ENCODE peak calls at places on chromosomes 3 and 15, in seven cellular contexts. L is GM23248, N is IMR-90, K is mesenchymal stem cell, T is neuronal stem cell, V is PC-3, J is neural progenitor cell. B is an unnamed sample. For H3K27me3, the result is how much of the 10 kb centered on the place peaks cover.

GRCh38 chr3:12427551-12427950 is 56.7 kb upstream of the TSEN2 start:
- DNase-seq in L (no peak), N (no peak), K (no peak), T (no peak), V (no peak), J (no peak), B (no peak)

GRCh38 chr15:68574051-68574450 is 4.7 kb upstream of the CORO2B start:
- DNase-seq in L (no peak), N (no peak), K (no peak), T (no peak), V (no peak), J (no peak), B (no peak)

GRCh38 chr3:50503504-50503903 is at the start of gene CACNA2D2:
- DNase-seq in L (peak), N (no peak), K (no peak), T (peak), V (peak), J (peak), B (peak)

GRCh38 chr15:73872370-73872769 is 994 bp upstream of the TBC1D21 start:
- DNase-seq in L (peak), N (peak), K (no peak), T (no peak), V (peak), J (no peak), B (peak)

GRCh38 chr3:39150803-39151631 is 2.4 kb downstream of the CSRNP1 start:
- DNase-seq in L (peak), N (peak), K (peak), T (peak), V (peak), J (peak), B (peak)

GRCh38 chr3:147705626-147706025 is 296.5 kb downstream of the ZIC1 start:
- DNase-seq in L (no peak), N (no peak), K (no peak), T (no peak), V (no peak), J (no peak), B (no peak)

GRCh38 chr3:102092617-102093466 is 243.5 kb downstream of the NFKBIZ start:
- DNase-seq in L (peak), N (peak), K (peak), T (no peak), V (peak), J (no peak), B (peak)

GRCh38 chr15:40252438-40253178 is 13.7 kb downstream of the PAK6 start:
- DNase-seq in L (peak), N (no peak), K (no peak), T (peak), V (peak), J (peak), B (peak)

GRCh38 chr3:108285176-108285575 is 11.2 kb upstream of the HHLA2 start:
- DNase-seq in L (no peak), N (no peak), K (no peak), T (no peak), V (no peak), J (no peak), B (no peak)

GRCh38 chr15:68599560-68600071 is 20.8 kb downstream of the CORO2B start:
- DNase-seq in L (peak), N (peak), K (peak), T (peak), V (no peak), J (peak), B (peak)

GRCh38 chr3:12139111-12139511 is 19.6 kb downstream of the TIMP4 start:
- DNase-seq in L (peak), N (peak), K (peak), T (peak), V (peak), J (peak), B (peak)

GRCh38 chr15:65584241-65584640 is 26.7 kb downstream of the INTS14 start:
- DNase-seq in L (no peak), N (no peak), K (no peak), T (no peak), V (no peak), J (no peak), B (no peak)

GRCh38 chr3:114650808-114651207 is 357.0 kb downstream of the TIGIT start:
- DNase-seq in L (peak), N (peak), K (peak), T (no peak), V (peak), J (no peak), B (peak)

GRCh38 chr3:139202226-139202958 is 141.4 kb upstream of the MRPS22 start:
- DNase-seq in L (no peak), N (no peak), K (no peak), T (peak), V (peak), J (peak), B (no peak)

GRCh38 chr3:100634493-100635272 is 25.3 kb downstream of the ADGRG7 start:
- DNase-seq in L (peak), N (peak), K (peak), T (no peak), V (peak), J (peak), B (peak)

GRCh38 chr15:55774113-55774970 is 31.4 kb upstream of the PRTG start:
- DNase-seq in L (peak), N (peak), K (peak), T (peak), V (peak), J (peak), B (peak)

GRCh38 chr3:51637941-51638471 is 33.0 kb upstream of the TEX264 start:
- DNase-seq in L (peak), N (peak), K (peak), T (peak), V (peak), J (peak), B (peak)

GRCh38 chr3:190325923-190326322 is 3.7 kb upstream of the CLDN1 start:
- DNase-seq in L (peak), N (peak), K (peak), T (no peak), V (no peak), J (no peak), B (peak)
- H3K4me2 ChIP-seq in L (no peak), N (peak), K (no peak), T (no peak), V (no peak), J (no peak), B (no peak)

DNA sequence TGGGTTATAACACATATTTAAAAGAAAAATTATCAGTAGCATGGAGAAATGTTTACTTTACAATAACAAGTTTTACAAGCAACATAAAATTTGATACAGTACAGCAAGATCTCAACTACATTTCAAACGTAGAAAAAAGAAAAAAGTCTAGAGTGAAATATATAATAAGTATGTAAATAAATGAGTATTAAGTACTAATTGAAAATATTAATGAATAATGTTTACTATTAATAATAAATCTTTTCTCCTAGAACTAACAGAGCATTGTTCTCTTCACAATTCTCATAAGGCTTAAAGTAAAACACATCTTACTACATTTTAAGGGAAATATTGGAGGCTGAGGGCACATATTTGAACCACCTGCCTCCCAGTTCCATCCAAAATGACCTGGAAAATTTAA is 72.1 kb downstream of the TMEM212 start:
- DNase-seq in L (no peak), N (no peak), K (no peak), T (no peak), V (no peak), J (no peak), B (no peak)
- H3K27me3 ChIP-seq in L (under half), N (under half), K (under half), T (under half), V (under half), J (under half), B (under half)

DNA sequence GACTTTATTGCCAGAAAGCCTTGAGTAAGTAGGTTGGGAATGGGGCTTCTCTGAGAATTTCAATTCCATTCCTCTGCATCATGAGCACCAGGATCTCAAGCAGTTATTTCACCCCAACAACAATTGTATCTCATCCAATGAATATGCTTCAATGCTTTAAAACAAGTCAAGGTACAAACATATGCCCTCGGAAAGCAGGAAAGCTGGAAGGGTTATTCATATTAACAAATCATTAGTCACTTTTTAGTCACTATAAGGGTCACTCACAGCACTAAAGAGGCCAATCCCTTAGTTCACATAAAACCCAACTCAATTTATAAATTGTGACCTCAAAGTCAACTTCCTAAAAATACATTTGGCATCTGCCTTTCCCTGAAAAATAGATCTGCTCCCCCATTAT is 16.2 kb downstream of the MB21D2 start:
- DNase-seq in L (peak), N (peak), K (peak), T (no peak), V (peak), J (no peak), B (peak)
- H2AFZ ChIP-seq in L (no peak), N (no peak), K (no peak), T (no peak), V (no peak), J (no peak), B (no peak)

GRCh38 chr15:88612186-88612796 is 8.8 kb upstream of the AEN start:
- DNase-seq in L (no peak), N (no peak), K (no peak), T (no peak), V (no peak), J (no peak), B (no peak)

GRCh38 chr15:88608607-88609181 is 12.4 kb upstream of the AEN start:
- DNase-seq in L (no peak), N (no peak), K (no peak), T (no peak), V (peak), J (no peak), B (no peak)

GRCh38 chr15:88609344-88609743 is 11.8 kb upstream of the AEN start:
- DNase-seq in L (no peak), N (no peak), K (no peak), T (no peak), V (no peak), J (no peak), B (no peak)

GRCh38 chr15:88613074-88613944 is 7.8 kb upstream of the AEN start:
- DNase-seq in L (no peak), N (peak), K (peak), T (no peak), V (no peak), J (no peak), B (no peak)

GRCh38 chr15:88610756-88611231 is 10.3 kb upstream of the AEN start:
- DNase-seq in L (no peak), N (peak), K (peak), T (peak), V (no peak), J (peak), B (peak)
- H3K4me2 ChIP-seq in L (no peak), N (no peak), K (no peak), T (no peak), V (no peak), J (peak), B (no peak)

DNA sequence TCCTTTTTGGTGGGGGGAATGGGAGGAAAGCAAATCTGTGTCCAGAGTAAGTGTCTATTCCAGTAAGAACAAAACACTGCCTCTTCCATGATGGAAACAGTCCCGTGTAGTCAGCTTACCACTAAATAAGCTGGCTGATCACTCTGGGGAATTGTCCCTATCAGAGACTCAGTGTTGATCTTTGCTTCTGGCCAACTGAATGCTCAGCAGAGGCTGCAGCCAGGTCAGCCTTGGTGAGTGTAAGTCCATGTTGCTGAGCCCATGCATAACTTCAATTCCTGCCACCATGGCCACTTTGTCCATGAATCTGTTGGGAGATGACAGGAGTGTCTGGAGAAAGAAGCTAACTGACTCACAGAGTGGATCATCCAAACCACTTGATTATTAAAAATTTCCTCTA is 33.8 kb upstream of the XCR1 start:
- DNase-seq in L (no peak), N (no peak), K (no peak), T (no peak), V (no peak), J (no peak), B (no peak)
- H3K27me3 ChIP-seq in L (half or more), N (under half), K (under half), T (under half), V (under half), J (under half), B (under half)

GRCh38 chr15:92098869-92099268 is 245.4 kb downstream of the SLCO3A1 start:
- DNase-seq in L (no peak), N (no peak), K (no peak), T (no peak), V (no peak), J (peak), B (peak)

GRCh38 chr15:92105611-92106010 is 252.1 kb downstream of the SLCO3A1 start:
- DNase-seq in L (no peak), N (no peak), K (no peak), T (no peak), V (no peak), J (no peak), B (no peak)

GRCh38 chr15:92100751-92101150 is 247.2 kb downstream of the SLCO3A1 start:
- DNase-seq in L (no peak), N (no peak), K (no peak), T (no peak), V (no peak), J (no peak), B (no peak)

GRCh38 chr15:92104069-92104468 is 250.6 kb downstream of the SLCO3A1 start:
- DNase-seq in L (no peak), N (no peak), K (no peak), T (no peak), V (no peak), J (peak), B (no peak)

GRCh38 chr15:92101706-92102434 is 248.4 kb downstream of the SLCO3A1 start:
- DNase-seq in L (no peak), N (no peak), K (no peak), T (no peak), V (no peak), J (no peak), B (no peak)
- H2AFZ ChIP-seq in L (no peak), N (no peak), K (no peak), T (no peak), V (no peak), J (no peak), B (no peak)

DNA sequence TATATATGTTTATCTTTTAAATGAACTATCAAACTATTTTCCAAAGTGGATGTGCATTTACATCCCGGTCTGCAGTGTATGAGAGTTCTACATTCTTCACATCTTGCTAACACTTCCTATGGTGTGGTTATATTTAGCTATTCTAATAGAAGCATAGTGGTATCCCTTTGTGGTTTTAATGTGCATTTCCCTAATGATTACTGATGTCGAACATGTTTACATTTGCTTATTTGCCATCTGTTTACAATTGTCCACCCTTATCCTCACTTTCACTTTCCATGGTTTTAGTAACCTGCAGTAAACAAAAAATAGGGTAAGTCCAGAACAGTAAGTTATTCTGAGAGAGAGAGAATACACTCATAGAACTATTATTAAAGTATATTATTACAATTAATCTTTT is 360.5 kb upstream of the NAALADL2 start:
- DNase-seq in L (peak), N (peak), K (peak), T (no peak), V (no peak), J (no peak), B (peak)
- H3K4me2 ChIP-seq in L (peak), N (peak), K (no peak), T (no peak), V (no peak), J (no peak), B (peak)

DNA sequence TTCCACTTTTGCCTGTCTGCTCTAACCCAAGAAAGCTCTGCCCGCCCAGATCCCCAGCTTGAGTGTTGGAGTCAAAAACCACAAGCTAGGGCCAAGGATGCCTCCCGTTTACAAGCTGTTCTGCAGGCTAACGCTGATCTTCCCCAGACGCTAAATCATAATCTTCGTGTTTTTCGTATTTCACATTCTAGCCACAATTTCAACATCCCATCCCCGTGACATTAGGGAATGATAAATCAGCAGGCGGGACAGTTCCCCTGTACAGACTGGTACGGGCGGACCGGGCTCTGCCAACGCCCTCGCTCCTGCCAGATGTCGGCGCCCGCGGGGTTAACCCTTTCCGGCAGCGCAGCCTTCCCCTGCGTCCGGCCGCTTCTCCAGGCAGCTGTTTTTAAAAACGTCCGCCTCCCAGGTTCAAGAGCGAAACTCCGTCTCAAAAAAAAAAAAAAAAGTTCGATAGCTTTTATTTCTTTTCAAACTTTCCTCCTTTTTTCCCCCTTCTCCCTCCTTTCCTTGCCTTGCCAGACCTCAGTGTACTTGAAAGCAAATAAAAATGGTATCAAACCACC is 81.0 kb upstream of the BNC1 start:
- DNase-seq in L (peak), N (peak), K (peak), T (no peak), V (peak), J (peak), B (peak)
- H3K27me3 ChIP-seq in L (under half), N (under half), K (under half), T (under half), V (under half), J (under half), B (under half)

DNA sequence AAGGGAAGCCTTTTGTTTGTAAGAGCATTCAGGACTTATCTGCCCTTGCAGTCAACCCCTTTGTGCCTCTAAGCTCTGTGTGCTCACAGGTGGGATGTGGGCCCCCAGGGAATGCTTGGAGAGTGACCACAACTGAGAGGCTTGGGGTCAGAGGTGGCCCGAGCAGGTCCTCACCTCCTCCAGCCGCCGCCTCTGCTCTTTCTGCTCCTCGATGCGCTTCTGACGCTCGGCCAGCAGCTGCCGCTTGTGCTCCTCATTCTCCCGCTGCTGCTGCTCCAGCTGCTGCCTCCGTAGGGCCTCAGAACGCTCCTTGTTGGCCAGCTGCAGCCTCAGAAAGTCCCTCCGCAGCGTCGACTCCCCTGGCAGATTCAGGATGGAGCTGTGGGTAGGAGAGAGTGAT is 130.8 kb upstream of the SLC2A2 start:
- DNase-seq in L (no peak), N (no peak), K (no peak), T (no peak), V (no peak), J (peak), B (no peak)
- H2AFZ ChIP-seq in L (no peak), N (no peak), K (no peak), T (no peak), V (no peak), J (peak), B (no peak)